ENCODE peak calls at places on chromosomes 7 and 10, in five cellular contexts. One of them, this sample, is unnamed.
A peak's percentile ranks its signal among the peaks of the same experiment; 100 is the strongest.

GRCh38 chr7:26250239-26250638 is 41.4 kb upstream of the SNX10 start:
- DNase-seq in WERI-Rb-1: no peak
- DNase-seq in CD4-positive, CD25-positive, alpha-beta regulatory T cell: peak; percentile 8
- DNase-seq in lung: no peak
- DNase-seq in right lobe of liver: no peak
- DNase-seq in this sample: no peak

GRCh38 chr7:132169730-132170129 is 406.5 kb downstream of the PLXNA4 start:
- DNase-seq in lung: no peak
- DNase-seq in CD4-positive, CD25-positive, alpha-beta regulatory T cell: no peak
- DNase-seq in WERI-Rb-1: no peak
- DNase-seq in right lobe of liver: no peak
- DNase-seq in this sample: no peak

GRCh38 chr7:126486806-126487205 is 765.9 kb downstream of the GRM8 start:
- DNase-seq in lung: no peak
- DNase-seq in CD4-positive, CD25-positive, alpha-beta regulatory T cell: no peak
- DNase-seq in WERI-Rb-1: no peak
- DNase-seq in right lobe of liver: no peak
- DNase-seq in this sample: no peak

GRCh38 chr10:68077026-68077425 is 1.9 kb upstream of the HERC4 start:
- DNase-seq in CD4-positive, CD25-positive, alpha-beta regulatory T cell: no peak
- DNase-seq in right lobe of liver: no peak
- DNase-seq in WERI-Rb-1: no peak
- DNase-seq in lung: no peak
- DNase-seq in this sample: no peak

GRCh38 chr10:119281581-119282071 is 74.3 kb downstream of the GRK5 start:
- DNase-seq in CD4-positive, CD25-positive, alpha-beta regulatory T cell: no peak
- DNase-seq in WERI-Rb-1: peak; percentile 87
- DNase-seq in lung: no peak
- DNase-seq in right lobe of liver: peak; percentile 90
- DNase-seq in this sample: peak; percentile 90

GRCh38 chr7:129351320-129351719 is 82.9 kb upstream of the STRIP2 start:
- DNase-seq in WERI-Rb-1: no peak
- DNase-seq in right lobe of liver: no peak
- DNase-seq in lung: no peak
- DNase-seq in CD4-positive, CD25-positive, alpha-beta regulatory T cell: no peak
- DNase-seq in this sample: no peak

GRCh38 chr7:139753079-139753692 is 24.6 kb downstream of the HIPK2 start:
- DNase-seq in right lobe of liver: no peak
- DNase-seq in CD4-positive, CD25-positive, alpha-beta regulatory T cell: no peak
- DNase-seq in lung: no peak
- DNase-seq in WERI-Rb-1: peak; percentile 67
- DNase-seq in this sample: no peak

GRCh38 chr7:55018361-55019328 is at the start of gene EGFR:
- DNase-seq in right lobe of liver: peak; percentile 96
- DNase-seq in WERI-Rb-1: peak; percentile 60
- DNase-seq in lung: peak; percentile 86
- DNase-seq in CD4-positive, CD25-positive, alpha-beta regulatory T cell: no peak
- DNase-seq in this sample: peak; percentile 80

GRCh38 chr7:128997161-128997560 is 57.8 kb downstream of the TNPO3 start:
- DNase-seq in right lobe of liver: no peak
- DNase-seq in lung: no peak
- DNase-seq in CD4-positive, CD25-positive, alpha-beta regulatory T cell: no peak
- DNase-seq in WERI-Rb-1: no peak
- DNase-seq in this sample: no peak

GRCh38 chr7:105050493-105050892 is 36.5 kb downstream of the KMT2E start:
- DNase-seq in WERI-Rb-1: no peak
- DNase-seq in right lobe of liver: no peak
- DNase-seq in CD4-positive, CD25-positive, alpha-beta regulatory T cell: no peak
- DNase-seq in lung: no peak
- DNase-seq in this sample: no peak

GRCh38 chr10:60139798-60140566 is 233.6 kb upstream of the CCDC6 start:
- DNase-seq in CD4-positive, CD25-positive, alpha-beta regulatory T cell: no peak
- DNase-seq in right lobe of liver: no peak
- DNase-seq in lung: no peak
- DNase-seq in WERI-Rb-1: no peak
- DNase-seq in this sample: no peak

GRCh38 chr7:143214789-143215679 is 6.8 kb upstream of the TAS2R40 start:
- DNase-seq in CD4-positive, CD25-positive, alpha-beta regulatory T cell: peak; percentile 88
- DNase-seq in lung: peak; percentile 52
- DNase-seq in right lobe of liver: peak; percentile 60
- DNase-seq in WERI-Rb-1: peak; percentile 58
- DNase-seq in this sample: peak; percentile 61

GRCh38 chr10:31774291-31774900 is 154.2 kb downstream of the ARHGAP12 start:
- DNase-seq in CD4-positive, CD25-positive, alpha-beta regulatory T cell: no peak
- DNase-seq in WERI-Rb-1: no peak
- DNase-seq in right lobe of liver: no peak
- DNase-seq in lung: no peak
- DNase-seq in this sample: no peak

GRCh38 chr10:32981760-32982159 is 23.7 kb upstream of the ITGB1 start:
- DNase-seq in lung: no peak
- DNase-seq in WERI-Rb-1: no peak
- DNase-seq in CD4-positive, CD25-positive, alpha-beta regulatory T cell: peak; percentile 33
- DNase-seq in right lobe of liver: peak; percentile 54
- DNase-seq in this sample: no peak

GRCh38 chr10:70782401-70783055 is 2.6 kb downstream of the TBATA start:
- DNase-seq in lung: no peak
- DNase-seq in CD4-positive, CD25-positive, alpha-beta regulatory T cell: no peak
- DNase-seq in right lobe of liver: no peak
- DNase-seq in WERI-Rb-1: no peak
- DNase-seq in this sample: no peak

GRCh38 chr7:117230276-117231046 is 92.4 kb downstream of the WNT2 start:
- DNase-seq in lung: no peak
- DNase-seq in CD4-positive, CD25-positive, alpha-beta regulatory T cell: no peak
- DNase-seq in WERI-Rb-1: no peak
- DNase-seq in right lobe of liver: no peak
- DNase-seq in this sample: no peak
- H3K27ac ChIP-seq in lung: no peak overlapping the region
- H3K27ac ChIP-seq in CD4-positive, CD25-positive, alpha-beta regulatory T cell: no peak overlapping the region
- H3K27ac ChIP-seq in WERI-Rb-1: no peak overlapping the region
- H3K27ac ChIP-seq in right lobe of liver: no peak overlapping the region
- H3K27ac ChIP-seq in this sample: no peak overlapping the region

GRCh38 chr7:113086431-113086888 is at the start of gene GPR85:
- DNase-seq in right lobe of liver: no peak
- DNase-seq in WERI-Rb-1: peak; percentile 37
- DNase-seq in CD4-positive, CD25-positive, alpha-beta regulatory T cell: peak; percentile 26
- DNase-seq in lung: no peak
- DNase-seq in this sample: no peak
- H3K4me3 ChIP-seq in right lobe of liver: no peak within 1 kb of the TSS
- H3K4me3 ChIP-seq in WERI-Rb-1: peak within 1 kb of the TSS; percentile 45
- H3K4me3 ChIP-seq in CD4-positive, CD25-positive, alpha-beta regulatory T cell: no peak within 1 kb of the TSS
- H3K4me3 ChIP-seq in lung: peak within 1 kb of the TSS; percentile 11
- H3K4me3 ChIP-seq in this sample: peak within 1 kb of the TSS; percentile 50

GRCh38 chr7:150961510-150962284 is 16.4 kb downstream of the KCNH2 start:
- DNase-seq in CD4-positive, CD25-positive, alpha-beta regulatory T cell: no peak
- DNase-seq in lung: no peak
- DNase-seq in right lobe of liver: no peak
- DNase-seq in WERI-Rb-1: no peak
- DNase-seq in this sample: no peak
- H3K27ac ChIP-seq in CD4-positive, CD25-positive, alpha-beta regulatory T cell: no peak overlapping the region
- H3K27ac ChIP-seq in lung: peak overlapping the region; percentile 33
- H3K27ac ChIP-seq in right lobe of liver: no peak overlapping the region
- H3K27ac ChIP-seq in WERI-Rb-1: no peak overlapping the region
- H3K27ac ChIP-seq in this sample: no peak overlapping the region

GRCh38 chr10:121862042-121862441 is 65.8 kb downstream of the ATE1 start:
- DNase-seq in WERI-Rb-1: no peak
- DNase-seq in CD4-positive, CD25-positive, alpha-beta regulatory T cell: no peak
- DNase-seq in lung: no peak
- DNase-seq in right lobe of liver: no peak
- DNase-seq in this sample: no peak

GRCh38 chr10:121864168-121864567 is 63.7 kb downstream of the ATE1 start:
- DNase-seq in WERI-Rb-1: no peak
- DNase-seq in lung: no peak
- DNase-seq in CD4-positive, CD25-positive, alpha-beta regulatory T cell: no peak
- DNase-seq in right lobe of liver: no peak
- DNase-seq in this sample: no peak

GRCh38 chr10:121862624-121863023 is 65.2 kb downstream of the ATE1 start:
- DNase-seq in WERI-Rb-1: no peak
- DNase-seq in right lobe of liver: no peak
- DNase-seq in lung: no peak
- DNase-seq in CD4-positive, CD25-positive, alpha-beta regulatory T cell: no peak
- DNase-seq in this sample: no peak

GRCh38 chr10:121865554-121865953 is 62.3 kb downstream of the ATE1 start:
- DNase-seq in WERI-Rb-1: no peak
- DNase-seq in right lobe of liver: no peak
- DNase-seq in lung: no peak
- DNase-seq in CD4-positive, CD25-positive, alpha-beta regulatory T cell: no peak
- DNase-seq in this sample: no peak

DNA sequence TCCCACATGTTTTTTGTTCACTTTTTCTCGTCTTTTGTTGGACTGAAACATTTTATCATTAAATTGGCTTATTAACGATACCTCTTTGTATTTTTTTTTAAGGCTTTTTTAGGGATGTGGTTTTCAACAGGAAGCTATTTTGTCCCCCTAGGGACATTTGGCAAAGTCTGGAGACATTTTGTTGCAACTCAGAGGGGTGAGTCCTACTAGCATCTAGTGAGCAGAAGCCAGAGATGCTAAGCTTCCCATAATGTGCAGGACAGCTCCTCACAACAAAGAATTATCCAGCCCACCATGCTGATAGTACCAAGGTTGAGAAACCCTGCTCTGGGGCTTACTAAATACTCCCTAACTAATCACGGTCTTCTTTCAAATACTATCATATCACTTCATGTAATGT is 63.2 kb downstream of the ATE1 start:
- DNase-seq in right lobe of liver: no peak
- DNase-seq in WERI-Rb-1: no peak
- DNase-seq in CD4-positive, CD25-positive, alpha-beta regulatory T cell: no peak
- DNase-seq in lung: no peak
- DNase-seq in this sample: no peak
- H3K4me3 ChIP-seq in right lobe of liver: no peak overlapping the region
- H3K4me3 ChIP-seq in WERI-Rb-1: no peak overlapping the region
- H3K4me3 ChIP-seq in CD4-positive, CD25-positive, alpha-beta regulatory T cell: no peak overlapping the region
- H3K4me3 ChIP-seq in lung: no peak overlapping the region
- H3K4me3 ChIP-seq in this sample: no peak overlapping the region

GRCh38 chr7:69937097-69937496 is 338.8 kb downstream of the AUTS2 start:
- DNase-seq in right lobe of liver: no peak
- DNase-seq in lung: no peak
- DNase-seq in WERI-Rb-1: peak; percentile 58
- DNase-seq in CD4-positive, CD25-positive, alpha-beta regulatory T cell: no peak
- DNase-seq in this sample: no peak
- H3K27ac ChIP-seq in right lobe of liver: no peak overlapping the region
- H3K27ac ChIP-seq in lung: no peak overlapping the region
- H3K27ac ChIP-seq in WERI-Rb-1: no peak overlapping the region
- H3K27ac ChIP-seq in CD4-positive, CD25-positive, alpha-beta regulatory T cell: no peak overlapping the region
- H3K27ac ChIP-seq in this sample: no peak overlapping the region

GRCh38 chr10:132497788-132498561 is 39.6 kb upstream of the INPP5A start:
- DNase-seq in right lobe of liver: no peak
- DNase-seq in lung: no peak
- DNase-seq in CD4-positive, CD25-positive, alpha-beta regulatory T cell: no peak
- DNase-seq in WERI-Rb-1: peak; percentile 25
- DNase-seq in this sample: peak; percentile 48
- H3K4me3 ChIP-seq in right lobe of liver: no peak overlapping the region
- H3K4me3 ChIP-seq in lung: no peak overlapping the region
- H3K4me3 ChIP-seq in CD4-positive, CD25-positive, alpha-beta regulatory T cell: no peak overlapping the region
- H3K4me3 ChIP-seq in WERI-Rb-1: no peak overlapping the region
- H3K4me3 ChIP-seq in this sample: no peak overlapping the region

DNA sequence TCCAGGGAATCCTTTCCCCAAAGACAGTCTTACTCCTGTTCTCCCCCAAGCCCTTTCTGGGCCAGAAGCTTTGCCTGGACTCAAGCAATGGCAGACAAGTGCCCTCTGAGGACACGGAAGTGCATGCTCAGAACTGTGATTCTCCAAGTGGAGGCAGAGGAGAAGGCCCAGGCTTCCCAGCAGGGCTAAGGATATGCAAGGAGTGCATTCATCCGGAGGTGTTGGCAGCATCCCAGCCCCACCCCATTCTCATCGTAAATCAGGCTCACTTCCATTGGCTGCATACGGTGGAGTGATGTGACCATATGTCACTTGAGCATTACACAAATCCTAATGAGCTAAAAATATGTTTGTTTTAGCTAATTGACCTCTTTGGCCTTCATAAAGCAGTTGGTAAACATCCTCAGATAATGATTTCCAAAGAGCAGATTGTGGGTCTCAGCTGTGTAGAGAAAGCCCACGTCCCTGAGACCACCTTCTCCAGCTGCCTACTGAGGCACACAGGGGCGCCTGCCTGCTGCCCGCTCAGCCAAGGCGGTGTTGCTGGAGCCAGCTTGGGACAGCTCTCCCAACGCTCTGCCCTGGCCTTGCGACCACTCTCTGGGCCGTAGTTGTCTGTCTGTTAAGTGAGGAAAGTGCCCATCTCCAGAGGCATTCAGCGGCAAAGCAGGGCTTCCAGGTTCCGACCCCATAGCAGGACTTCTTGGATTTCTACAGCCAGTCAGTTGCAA is 1.4 kb upstream of the RBP3 start:
- DNase-seq in lung: peak; percentile 69
- DNase-seq in CD4-positive, CD25-positive, alpha-beta regulatory T cell: no peak
- DNase-seq in WERI-Rb-1: peak; percentile 94
- DNase-seq in right lobe of liver: peak; percentile 26
- DNase-seq in this sample: no peak
- H3K27ac ChIP-seq in lung: peak overlapping the region; percentile 17
- H3K27ac ChIP-seq in CD4-positive, CD25-positive, alpha-beta regulatory T cell: no peak overlapping the region
- H3K27ac ChIP-seq in WERI-Rb-1: peak overlapping the region; percentile 91
- H3K27ac ChIP-seq in right lobe of liver: no peak overlapping the region
- H3K27ac ChIP-seq in this sample: no peak overlapping the region

GRCh38 chr10:7700577-7701125 is 2.5 kb upstream of the ITIH2 start:
- DNase-seq in lung: no peak
- DNase-seq in right lobe of liver: peak; percentile 56
- DNase-seq in CD4-positive, CD25-positive, alpha-beta regulatory T cell: no peak
- DNase-seq in WERI-Rb-1: no peak
- DNase-seq in this sample: no peak

GRCh38 chr10:7704360-7704759 is 1.2 kb downstream of the ITIH2 start:
- DNase-seq in right lobe of liver: no peak
- DNase-seq in CD4-positive, CD25-positive, alpha-beta regulatory T cell: no peak
- DNase-seq in WERI-Rb-1: no peak
- DNase-seq in lung: no peak
- DNase-seq in this sample: no peak

GRCh38 chr10:7703140-7703539 is at the start of gene ITIH2:
- DNase-seq in right lobe of liver: no peak
- DNase-seq in lung: no peak
- DNase-seq in CD4-positive, CD25-positive, alpha-beta regulatory T cell: no peak
- DNase-seq in WERI-Rb-1: no peak
- DNase-seq in this sample: no peak

GRCh38 chr10:7701158-7701742 is 1.9 kb upstream of the ITIH2 start:
- DNase-seq in CD4-positive, CD25-positive, alpha-beta regulatory T cell: no peak
- DNase-seq in WERI-Rb-1: no peak
- DNase-seq in lung: no peak
- DNase-seq in right lobe of liver: no peak
- DNase-seq in this sample: no peak

DNA sequence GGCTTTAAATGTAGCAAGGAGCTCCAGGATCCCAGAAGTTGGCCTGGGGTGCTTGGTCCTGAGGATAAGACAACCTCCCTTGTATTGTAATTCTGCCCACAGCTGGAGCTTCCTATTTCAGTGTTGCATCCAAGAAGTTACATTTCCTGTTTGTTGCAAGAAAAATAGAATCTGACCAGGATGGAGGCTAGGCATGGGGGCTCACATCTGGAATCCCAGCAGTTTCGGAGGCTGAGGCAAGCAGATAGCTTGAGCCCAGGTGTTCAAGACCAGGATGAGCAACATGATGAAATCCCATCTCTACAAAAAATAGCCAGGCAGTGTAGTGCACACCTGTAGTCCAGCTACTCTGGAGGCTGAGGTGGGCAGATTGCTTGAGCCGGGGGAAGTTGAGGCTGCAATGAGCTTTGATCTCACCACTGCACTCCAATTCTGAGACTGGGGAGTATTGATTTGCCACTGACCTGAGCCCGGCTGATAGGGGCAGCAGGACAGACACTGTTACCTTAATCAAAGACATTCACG is 766 bp upstream of the ITIH2 start:
- DNase-seq in lung: no peak
- DNase-seq in WERI-Rb-1: no peak
- DNase-seq in right lobe of liver: no peak
- DNase-seq in CD4-positive, CD25-positive, alpha-beta regulatory T cell: no peak
- DNase-seq in this sample: no peak
- H3K4me3 ChIP-seq in lung: no peak overlapping the region
- H3K4me3 ChIP-seq in WERI-Rb-1: no peak overlapping the region
- H3K4me3 ChIP-seq in right lobe of liver: peak overlapping the region; percentile 53
- H3K4me3 ChIP-seq in CD4-positive, CD25-positive, alpha-beta regulatory T cell: no peak overlapping the region
- H3K4me3 ChIP-seq in this sample: no peak overlapping the region

GRCh38 chr10:72223743-72224101 is 7.6 kb upstream of the ASCC1 start:
- DNase-seq in WERI-Rb-1: no peak
- DNase-seq in CD4-positive, CD25-positive, alpha-beta regulatory T cell: no peak
- DNase-seq in right lobe of liver: no peak
- DNase-seq in lung: no peak
- DNase-seq in this sample: peak; percentile 70
- H3K27ac ChIP-seq in WERI-Rb-1: no peak overlapping the region
- H3K27ac ChIP-seq in CD4-positive, CD25-positive, alpha-beta regulatory T cell: peak overlapping the region; percentile 15
- H3K27ac ChIP-seq in right lobe of liver: peak overlapping the region; percentile 65
- H3K27ac ChIP-seq in lung: peak overlapping the region; percentile 79
- H3K27ac ChIP-seq in this sample: peak overlapping the region; percentile 92

This sample was measured in tibial artery.